ENCODE peak calls at places on chromosome 9, in four cellular contexts. One of them, this sample, is unnamed.

GRCh38 chr9:82991684-82992083 is 71.3 kb downstream of the RASEF start:
- DNase-seq in activated CD4-positive, alpha-beta T cell treated with anti-CD3 and anti-CD28 coated beads for 36 hours: no peak
- DNase-seq in KG1: no peak
- DNase-seq in foreskin fibroblast: peak
- DNase-seq in this sample: no peak

GRCh38 chr9:27701664-27702063 is 128.4 kb upstream of the C9orf72 start:
- DNase-seq in KG1: peak
- DNase-seq in foreskin fibroblast: no peak
- DNase-seq in activated CD4-positive, alpha-beta T cell treated with anti-CD3 and anti-CD28 coated beads for 36 hours: no peak
- DNase-seq in this sample: peak

GRCh38 chr9:106862115-106862945 is 636 bp upstream of the ZNF462 start:
- DNase-seq in activated CD4-positive, alpha-beta T cell treated with anti-CD3 and anti-CD28 coated beads for 36 hours: peak
- DNase-seq in KG1: peak
- DNase-seq in foreskin fibroblast: peak
- DNase-seq in this sample: no peak

GRCh38 chr9:37678789-37679273 is 28.1 kb downstream of the FRMPD1 start:
- DNase-seq in KG1: no peak
- DNase-seq in activated CD4-positive, alpha-beta T cell treated with anti-CD3 and anti-CD28 coated beads for 36 hours: peak
- DNase-seq in foreskin fibroblast: no peak
- DNase-seq in this sample: no peak

GRCh38 chr9:114098021-114098659 is 952 bp downstream of the KIF12 start:
- DNase-seq in foreskin fibroblast: peak
- DNase-seq in KG1: no peak
- DNase-seq in activated CD4-positive, alpha-beta T cell treated with anti-CD3 and anti-CD28 coated beads for 36 hours: peak
- DNase-seq in this sample: no peak

GRCh38 chr9:76658510-76659231 is 105.6 kb upstream of the PCA3 start:
- DNase-seq in foreskin fibroblast: peak
- DNase-seq in KG1: peak
- DNase-seq in activated CD4-positive, alpha-beta T cell treated with anti-CD3 and anti-CD28 coated beads for 36 hours: no peak
- DNase-seq in this sample: peak

GRCh38 chr9:17802249-17802857 is 223.5 kb downstream of the SH3GL2 start:
- DNase-seq in activated CD4-positive, alpha-beta T cell treated with anti-CD3 and anti-CD28 coated beads for 36 hours: no peak
- DNase-seq in KG1: no peak
- DNase-seq in foreskin fibroblast: peak
- DNase-seq in this sample: peak

GRCh38 chr9:128358090-128358489 is 13.1 kb upstream of the URM1 start:
- DNase-seq in foreskin fibroblast: no peak
- DNase-seq in activated CD4-positive, alpha-beta T cell treated with anti-CD3 and anti-CD28 coated beads for 36 hours: no peak
- DNase-seq in KG1: no peak
- DNase-seq in this sample: no peak

GRCh38 chr9:128723352-128723865 is 518 bp downstream of the ZDHHC12 start:
- DNase-seq in KG1: no peak
- DNase-seq in activated CD4-positive, alpha-beta T cell treated with anti-CD3 and anti-CD28 coated beads for 36 hours: no peak
- DNase-seq in foreskin fibroblast: no peak
- DNase-seq in this sample: no peak

GRCh38 chr9:82791685-82792084 is 271.3 kb downstream of the RASEF start:
- DNase-seq in foreskin fibroblast: no peak
- DNase-seq in activated CD4-positive, alpha-beta T cell treated with anti-CD3 and anti-CD28 coated beads for 36 hours: no peak
- DNase-seq in KG1: peak
- DNase-seq in this sample: no peak

GRCh38 chr9:105438136-105438839 is 9.5 kb upstream of the FSD1L start:
- DNase-seq in foreskin fibroblast: peak
- DNase-seq in KG1: no peak
- DNase-seq in activated CD4-positive, alpha-beta T cell treated with anti-CD3 and anti-CD28 coated beads for 36 hours: no peak
- DNase-seq in this sample: no peak

GRCh38 chr9:90808890-90809685 is 7.5 kb downstream of the SYK start:
- DNase-seq in foreskin fibroblast: no peak
- DNase-seq in activated CD4-positive, alpha-beta T cell treated with anti-CD3 and anti-CD28 coated beads for 36 hours: no peak
- DNase-seq in KG1: no peak
- DNase-seq in this sample: peak

GRCh38 chr9:17613723-17614122 is 34.9 kb downstream of the SH3GL2 start:
- DNase-seq in activated CD4-positive, alpha-beta T cell treated with anti-CD3 and anti-CD28 coated beads for 36 hours: no peak
- DNase-seq in KG1: no peak
- DNase-seq in foreskin fibroblast: peak
- DNase-seq in this sample: no peak